ENCODE peak calls at places on chromosomes 4 and X, in eight cellular contexts. V is kidney; G is AG04449; U is left lung; E is WTC11; Y is K562; P is brain microvascular endothelial cell; B is CD4-positive, alpha-beta T cell. S is an unnamed sample.
A peak's percentile ranks its signal among the peaks of the same experiment; 100 is the strongest.

GRCh38 chr4:106530034-106530361 is 161.4 kb upstream of the GIMD1 start:
- DNase-seq in V (no peak), G (no peak), U (no peak), E (no peak), Y (no peak), P (no peak), B (no peak), S (no peak)

GRCh38 chr4:74379912-74380311 is 15.0 kb downstream of the EREG start:
- DNase-seq in V (no peak), G (no peak), U (no peak), E (no peak), Y (no peak), P (no peak), B (no peak), S (no peak)

GRCh38 chrX:155966876-155967275 is 30.6 kb upstream of the IL9R start:
- DNase-seq in V (no peak), G (no peak), U (no peak), E (peak; percentile 39), Y (peak; percentile 60), P (no peak), B (no peak), S (no peak)

GRCh38 chrX:9707306-9708015 is 58.2 kb downstream of the GPR143 start:
- DNase-seq in V (no peak), G (no peak), U (no peak), E (no peak), Y (no peak), P (no peak), B (no peak), S (no peak)

GRCh38 chr4:125849869-125850268 is 535.1 kb downstream of the FAT4 start:
- DNase-seq in V (no peak), G (peak; percentile 29), U (no peak), E (no peak), Y (no peak), P (peak; percentile 6), B (no peak), S (no peak)

GRCh38 chr4:149645790-149646189 is 169.9 kb downstream of the IQCM start:
- DNase-seq in V (no peak), G (no peak), U (no peak), E (peak; percentile 43), Y (no peak), P (no peak), B (no peak), S (no peak)

GRCh38 chr4:88063634-88064296 is 56.3 kb downstream of the PKD2 start:
- DNase-seq in V (no peak), G (no peak), U (no peak), E (no peak), Y (no peak), P (no peak), B (no peak), S (no peak)

GRCh38 chr4:24582235-24582863 is 2.0 kb downstream of the DHX15 start:
- DNase-seq in V (no peak), G (no peak), U (no peak), E (no peak), Y (no peak), P (no peak), B (no peak), S (no peak)

GRCh38 chr4:17491196-17491595 is 20.7 kb downstream of the QDPR start:
- DNase-seq in V (no peak), G (no peak), U (no peak), E (no peak), Y (no peak), P (no peak), B (no peak), S (no peak)

GRCh38 chr4:149493492-149493891 is 322.2 kb downstream of the IQCM start:
- DNase-seq in V (no peak), G (no peak), U (no peak), E (no peak), Y (no peak), P (no peak), B (no peak), S (no peak)

GRCh38 chrX:41526925-41527324 is 79.8 kb downstream of the NYX start:
- DNase-seq in V (no peak), G (no peak), U (no peak), E (no peak), Y (no peak), P (peak; percentile 31), B (no peak), S (no peak)

GRCh38 chr4:92263575-92263974 is 40.2 kb upstream of the GRID2 start:
- DNase-seq in V (no peak), G (no peak), U (no peak), E (no peak), Y (no peak), P (no peak), B (no peak), S (no peak)

GRCh38 chr4:3571921-3572320 is 39.7 kb upstream of the LRPAP1 start:
- DNase-seq in V (no peak), G (no peak), U (no peak), E (no peak), Y (no peak), P (no peak), B (no peak), S (no peak)

GRCh38 chr4:119179011-119179410 is 33.5 kb upstream of the USP53 start:
- DNase-seq in V (no peak), G (no peak), U (no peak), E (no peak), Y (no peak), P (no peak), B (no peak), S (no peak)

GRCh38 chr4:87819281-87819919 is 13.4 kb upstream of the MEPE start:
- DNase-seq in V (no peak), G (no peak), U (no peak), E (peak; percentile 23), Y (peak; percentile 10), P (peak; percentile 94), B (no peak), S (no peak)

GRCh38 chr4:147518086-147518485 is 37.2 kb downstream of the EDNRA start:
- DNase-seq in V (no peak), G (no peak), U (no peak), E (no peak), Y (no peak), P (no peak), B (no peak), S (no peak)

GRCh38 chr4:147515220-147515936 is 34.5 kb downstream of the EDNRA start:
- DNase-seq in V (no peak), G (no peak), U (no peak), E (no peak), Y (no peak), P (no peak), B (no peak), S (no peak)

GRCh38 chr4:147513952-147514351 is 33.1 kb downstream of the EDNRA start:
- DNase-seq in V (no peak), G (no peak), U (no peak), E (no peak), Y (no peak), P (no peak), B (no peak), S (no peak)

GRCh38 chr4:147516133-147516532 is 35.2 kb downstream of the EDNRA start:
- DNase-seq in V (no peak), G (no peak), U (no peak), E (no peak), Y (no peak), P (no peak), B (no peak), S (no peak)

GRCh38 chr4:147518846-147519767 is 38.2 kb downstream of the EDNRA start:
- DNase-seq in V (no peak), G (no peak), U (no peak), E (peak; percentile 70), Y (peak; percentile 31), P (peak; percentile 81), B (peak; percentile 5), S (peak; percentile 13)
- TF ChIP-seq CTCF in V (peak; percentile 81), G (peak; percentile 82), U (peak; percentile 61), E (peak; percentile 79), Y (peak; percentile 71), P (peak; percentile 94), B (peak; percentile 70), S (peak; percentile 87)

GRCh38 chr4:72295966-72296557 is 264.3 kb downstream of the NPFFR2 start:
- DNase-seq in V (no peak), G (peak; percentile 16), U (no peak), E (no peak), Y (peak; percentile 37), P (peak; percentile 25), B (no peak), S (no peak)
- TF ChIP-seq CTCF in V (peak; percentile 42), G (peak; percentile 56), U (no peak), E (peak; percentile 19), Y (peak; percentile 69), P (peak; percentile 58), B (peak; percentile 21), S (peak; percentile 64)

GRCh38 chrX:154046262-154046771 is 26.6 kb upstream of the IRAK1 start:
- DNase-seq in V (no peak), G (peak; percentile 36), U (no peak), E (no peak), Y (no peak), P (peak; percentile 84), B (no peak), S (no peak)
- TF ChIP-seq CTCF in V (no peak), G (peak; percentile 16), U (no peak), E (no peak), Y (peak; percentile 30), P (peak; percentile 45), B (no peak), S (no peak)

GRCh38 chr4:101952985-101953384 is 162.5 kb downstream of the BANK1 start:
- DNase-seq in V (no peak), G (no peak), U (no peak), E (no peak), Y (no peak), P (no peak), B (no peak), S (no peak)
- TF ChIP-seq CTCF in V (no peak), G (no peak), U (no peak), E (no peak), Y (no peak), P (no peak), B (no peak), S (no peak)

S was measured in progenitor cell of endocrine pancreas.